ENCODE peak calls at places on chromosomes 16 and 17, in seven cellular contexts. Q is K562, P is progenitor cell of endocrine pancreas, A is ascending aorta, V is glutamatergic neuron, N is fibroblast of villous mesenchyme, T is omental fat pad. W is an unnamed sample.

GRCh38 chr16:57867000-57867561 is 64.8 kb upstream of the KIFC3 start:
- DNase-seq in A (no peak), V (no peak), Q (no peak), P (no peak), T (no peak), N (no peak), W (no peak)

GRCh38 chr17:31869797-31870568 is 10.9 kb upstream of the COPRS start:
- DNase-seq in T (no peak), N (peak), Q (no peak), A (no peak), V (no peak), P (no peak), W (no peak)

GRCh38 chr17:67157732-67158639 is 87.0 kb downstream of the HELZ start:
- DNase-seq in N (peak), V (no peak), A (no peak), P (no peak), Q (peak), T (no peak), W (peak)

GRCh38 chr16:61370564-61370963 is 665.7 kb downstream of the CDH8 start:
- DNase-seq in V (no peak), P (no peak), A (no peak), N (no peak), T (no peak), Q (no peak), W (no peak)

GRCh38 chr17:3928394-3928793 is 12.1 kb upstream of the P2RX1 start:
- DNase-seq in Q (no peak), V (no peak), N (no peak), P (no peak), A (no peak), T (no peak), W (no peak)

GRCh38 chr16:1439058-1439698 is 5.2 kb downstream of the CCDC154 start:
- DNase-seq in A (no peak), P (no peak), V (peak), T (no peak), N (no peak), Q (no peak), W (no peak)

GRCh38 chr16:30535777-30536190 is 1.1 kb upstream of the ZNF747 start:
- DNase-seq in V (peak), T (no peak), N (peak), Q (peak), A (no peak), P (no peak), W (peak)

GRCh38 chr17:82745524-82745923 is 6.3 kb upstream of the TBCD start:
- DNase-seq in Q (no peak), V (no peak), A (no peak), T (no peak), P (no peak), N (peak), W (no peak)

GRCh38 chr16:19884611-19885455 is at the start of gene GPRC5B:
- DNase-seq in A (no peak), T (no peak), P (peak), N (peak), V (peak), Q (peak), W (no peak)

GRCh38 chr17:42548070-42548837 is 4.5 kb upstream of the HSD17B1 start:
- DNase-seq in Q (no peak), P (peak), T (peak), A (no peak), V (peak), N (peak), W (peak)

GRCh38 chr16:14196539-14196938 is 125.4 kb downstream of the MRTFB start:
- DNase-seq in V (no peak), P (no peak), A (no peak), Q (no peak), T (no peak), N (peak), W (no peak)

GRCh38 chr16:85134794-85135153 is 22.5 kb upstream of the CIBAR2 start:
- DNase-seq in Q (peak), T (no peak), N (no peak), V (no peak), P (no peak), A (no peak), W (no peak)

GRCh38 chr17:64061157-64061898 is 40.9 kb upstream of the ICAM2 start:
- DNase-seq in T (no peak), P (no peak), A (no peak), N (peak), Q (no peak), V (no peak), W (no peak)

GRCh38 chr16:12470311-12471229 is 333.1 kb downstream of the CPPED1 start:
- DNase-seq in T (no peak), Q (no peak), P (no peak), A (no peak), N (no peak), V (no peak), W (peak)

GRCh38 chr17:5499790-5500189 is 13.4 kb downstream of the MIS12 start:
- DNase-seq in P (no peak), T (no peak), A (no peak), V (peak), Q (no peak), N (no peak), W (no peak)

GRCh38 chr16:21222495-21223337 is 10.8 kb upstream of the ANKS4B start:
- DNase-seq in A (no peak), Q (no peak), V (no peak), N (no peak), P (no peak), T (no peak), W (no peak)

GRCh38 chr17:75524971-75525805 is at the start of gene LLGL2:
- DNase-seq in P (peak), T (no peak), A (no peak), Q (peak), N (peak), V (peak), W (peak)

GRCh38 chr17:42281571-42282096 is 5.4 kb upstream of the STAT5B start:
- DNase-seq in V (no peak), P (no peak), A (no peak), Q (no peak), T (peak), N (no peak), W (no peak)

GRCh38 chr16:80231888-80232287 is 308.9 kb upstream of the DYNLRB2 start:
- DNase-seq in A (no peak), N (peak), V (no peak), Q (no peak), T (no peak), P (no peak), W (no peak)

GRCh38 chr17:41907185-41907556 is 11.6 kb downstream of the ACLY start:
- DNase-seq in V (no peak), Q (no peak), P (no peak), T (no peak), A (no peak), N (peak), W (no peak)

GRCh38 chr16:57502048-57502775 is 15.9 kb upstream of the DOK4 start:
- DNase-seq in V (no peak), A (no peak), T (no peak), Q (no peak), N (no peak), P (no peak), W (no peak)

GRCh38 chr17:68349157-68349556 is 57.9 kb downstream of the ARSG start:
- DNase-seq in Q (no peak), N (peak), T (no peak), P (no peak), A (no peak), V (no peak), W (no peak)

GRCh38 chr16:2009302-2009711 is 314 bp downstream of the ZNF598 start:
- DNase-seq in Q (peak), A (no peak), V (no peak), P (no peak), T (no peak), N (no peak), W (no peak)

DNA sequence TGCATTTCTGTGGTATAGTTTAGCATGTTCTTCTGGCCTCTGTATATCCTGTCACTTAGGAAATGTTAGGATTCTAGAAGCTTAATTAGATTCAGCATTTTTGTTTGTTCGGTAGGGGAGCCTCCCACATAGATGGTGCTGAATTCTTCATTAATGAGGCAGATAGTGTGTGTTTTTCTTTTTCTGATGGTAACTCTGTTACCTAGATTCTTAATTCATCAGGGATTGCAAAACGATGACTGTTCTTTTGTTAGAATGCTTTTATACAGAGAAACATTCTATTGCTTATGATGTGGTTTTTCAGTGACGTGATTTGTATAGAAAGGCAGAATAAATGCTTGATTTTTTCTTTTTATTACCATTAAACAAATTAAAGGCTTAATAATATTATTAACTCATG is 19.0 kb downstream of the BANP start:
- DNase-seq in A (no peak), V (no peak), T (no peak), P (no peak), N (peak), Q (no peak), W (no peak)
- TF ChIP-seq CTCF in A (no peak), V (no peak), T (no peak), P (no peak), N (no peak), Q (no peak), W (no peak)

GRCh38 chr16:8388684-8389083 is 201.6 kb downstream of the TMEM114 start:
- DNase-seq in T (no peak), V (no peak), Q (peak), N (no peak), P (no peak), A (no peak), W (no peak)
- TF ChIP-seq CTCF in T (no peak), V (no peak), Q (no peak), N (no peak), P (no peak), A (no peak), W (no peak)

DNA sequence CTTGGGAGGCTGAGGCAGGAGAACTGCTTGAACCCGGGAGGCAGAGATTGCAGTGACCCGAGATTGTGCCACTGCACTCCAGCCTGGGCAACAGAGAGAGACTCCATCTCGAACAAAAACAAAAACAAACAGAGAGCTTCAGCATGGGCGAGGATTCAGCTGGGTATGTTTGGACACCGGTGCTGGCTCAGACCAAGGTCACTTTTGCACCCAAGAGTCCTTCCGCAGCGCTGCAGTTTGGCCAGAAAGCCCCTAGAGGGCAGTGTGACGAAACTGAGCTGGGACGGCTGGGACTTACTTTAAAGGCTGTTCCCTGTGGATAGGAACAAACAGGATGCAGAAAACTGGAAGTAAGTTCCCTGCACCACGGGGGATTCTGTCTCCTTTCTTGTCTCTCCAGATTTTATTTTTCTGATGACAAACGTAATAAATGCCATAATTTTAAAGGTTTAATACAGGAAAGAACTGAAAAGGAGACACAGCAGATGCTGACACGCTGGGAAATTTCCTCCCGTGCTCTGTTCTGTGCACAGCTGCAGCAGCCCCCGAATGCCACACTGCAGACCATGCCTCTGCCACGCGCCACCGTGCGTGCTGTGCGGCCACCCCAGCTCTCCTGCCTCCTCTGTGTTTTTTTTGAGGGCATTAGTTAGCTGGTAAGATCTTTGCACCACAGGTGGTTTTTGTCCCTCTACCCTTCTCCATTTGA is 25.2 kb upstream of the USP36 start:
- DNase-seq in V (peak), A (no peak), Q (peak), N (peak), P (peak), T (peak), W (no peak)
- TF ChIP-seq CTCF in V (peak), A (peak), Q (peak), N (peak), P (peak), T (peak), W (peak)

GRCh38 chr16:65658339-65659275 is 536.7 kb upstream of the CDH11 start:
- DNase-seq in V (no peak), P (no peak), N (peak), A (no peak), Q (no peak), T (no peak), W (no peak)

GRCh38 chr16:65657556-65657955 is 535.7 kb upstream of the CDH11 start:
- DNase-seq in Q (no peak), V (no peak), P (no peak), A (no peak), N (no peak), T (no peak), W (no peak)

GRCh38 chr16:65655802-65656201 is 533.9 kb upstream of the CDH11 start:
- DNase-seq in A (no peak), Q (no peak), P (no peak), V (no peak), N (no peak), T (no peak), W (no peak)

GRCh38 chr16:65660390-65660789 is 538.5 kb upstream of the CDH11 start:
- DNase-seq in Q (no peak), V (no peak), N (no peak), P (no peak), A (no peak), T (no peak), W (no peak)

GRCh38 chr16:65657051-65657450 is 535.2 kb upstream of the CDH11 start:
- DNase-seq in N (no peak), T (no peak), P (no peak), Q (no peak), A (no peak), V (no peak), W (no peak)
- TF ChIP-seq CTCF in N (no peak), T (no peak), P (no peak), Q (no peak), A (no peak), V (no peak), W (no peak)

GRCh38 chr17:49700956-49701355 is 6.8 kb downstream of the SLC35B1 start:
- DNase-seq in A (no peak), V (no peak), T (no peak), Q (no peak), N (no peak), P (no peak), W (no peak)

GRCh38 chr17:49707246-49707607 is 537 bp downstream of the SLC35B1 start:
- DNase-seq in V (no peak), N (peak), P (no peak), A (no peak), T (no peak), Q (no peak), W (no peak)

GRCh38 chr17:49705254-49705653 is 2.5 kb downstream of the SLC35B1 start:
- DNase-seq in P (no peak), V (no peak), T (no peak), N (no peak), A (no peak), Q (no peak), W (no peak)

GRCh38 chr17:49699967-49700575 is 7.7 kb downstream of the SLC35B1 start:
- DNase-seq in V (peak), Q (no peak), P (no peak), N (no peak), T (no peak), A (no peak), W (no peak)

DNA sequence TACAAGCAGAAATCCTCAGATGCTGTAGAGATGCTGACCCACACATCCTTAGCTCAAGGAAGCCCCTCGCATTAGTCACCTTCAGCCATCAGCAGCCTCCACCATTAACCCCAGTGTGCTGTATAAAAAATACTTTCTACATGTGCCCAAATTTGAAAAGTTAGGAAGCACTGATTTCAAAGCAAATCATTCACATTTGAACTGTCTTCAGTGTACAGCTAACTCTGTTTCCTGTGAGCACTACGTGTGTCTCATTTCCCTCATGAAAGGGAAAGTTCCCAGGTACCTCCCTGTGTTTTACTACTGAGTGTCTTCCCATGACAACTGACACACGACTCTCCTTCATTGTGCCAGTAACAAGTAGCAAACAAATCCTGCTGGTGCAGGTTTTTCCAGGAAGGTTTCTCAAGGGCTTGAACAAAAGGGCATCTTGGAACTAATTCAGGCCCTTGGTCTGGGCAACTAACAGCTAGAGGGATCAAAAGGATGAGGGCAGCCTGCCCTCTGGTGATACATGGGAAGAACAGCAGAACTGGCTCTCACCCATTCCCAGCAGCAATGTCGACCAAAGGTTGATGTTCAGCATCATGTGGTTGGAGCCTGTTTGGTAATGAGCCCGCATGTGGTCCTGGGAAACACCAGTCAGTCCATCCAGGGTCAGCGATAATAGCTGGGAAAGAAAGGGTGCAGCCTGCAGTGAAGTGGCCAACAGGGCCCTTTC is 4.0 kb downstream of the SLC35B1 start:
- DNase-seq in T (no peak), P (no peak), N (peak), A (no peak), V (peak), Q (no peak), W (no peak)
- TF ChIP-seq CTCF in T (no peak), P (peak), N (peak), A (peak), V (peak), Q (peak), W (peak)

GRCh38 chr17:77374170-77374936 is 233.6 kb downstream of the SEC14L1 start:
- DNase-seq in Q (peak), A (peak), P (peak), V (peak), T (no peak), N (peak), W (no peak)
- TF ChIP-seq CTCF in Q (peak), A (no peak), P (peak), V (no peak), T (no peak), N (peak), W (no peak)

GRCh38 chr17:27354491-27355081 is 60.7 kb downstream of the WSB1 start:
- DNase-seq in P (no peak), T (no peak), A (no peak), N (no peak), V (no peak), Q (no peak), W (no peak)
- TF ChIP-seq CTCF in P (no peak), T (no peak), A (no peak), N (no peak), V (no peak), Q (no peak), W (peak)

DNA sequence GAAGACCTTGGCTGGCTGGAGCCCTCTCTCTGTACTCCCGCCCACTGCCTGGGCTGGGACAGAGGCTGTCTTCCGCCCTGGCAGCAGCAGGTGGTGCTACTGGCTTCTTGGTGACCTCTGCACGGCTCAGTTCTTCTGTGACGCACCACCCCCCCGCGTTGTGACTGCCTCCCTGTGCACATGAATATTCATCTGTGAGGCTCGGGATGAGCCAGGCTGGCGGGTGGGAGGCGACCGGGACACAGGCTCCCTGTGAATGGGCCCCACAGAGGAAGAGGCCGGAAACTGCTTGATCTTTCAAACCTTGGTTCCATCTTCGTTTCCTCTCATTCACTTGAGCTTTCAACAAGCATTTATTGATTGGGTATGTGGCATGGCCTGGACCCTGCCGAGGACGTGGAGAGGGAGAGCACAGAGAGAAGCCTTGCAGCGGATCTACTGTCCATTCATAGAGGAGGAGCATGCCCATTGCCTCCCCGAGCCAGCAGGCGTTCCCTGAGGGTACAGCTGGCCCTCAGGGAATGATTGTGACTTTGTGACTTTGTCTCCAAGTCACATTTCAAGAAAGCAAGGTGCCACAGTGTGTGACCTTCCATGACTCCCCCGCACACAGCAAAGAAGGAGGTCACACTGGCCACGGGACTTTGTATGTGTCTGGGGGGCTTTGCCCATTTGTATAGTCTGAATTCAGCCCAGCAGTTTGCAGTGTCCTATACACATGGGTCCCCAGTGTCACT is 45.0 kb downstream of the B9D1 start:
- DNase-seq in Q (peak), T (peak), N (peak), A (no peak), V (peak), P (peak), W (no peak)
- TF ChIP-seq CTCF in Q (peak), T (no peak), N (peak), A (no peak), V (no peak), P (peak), W (no peak)

W was measured in D721Med.